ENCODE peak calls at places on chromosomes 11 and 22, in ten cellular contexts. E is A673, O is cardiac muscle cell, B is H9, R is stomach, X is psoas muscle, G is colonic mucosa, Z is mammary epithelial cell, Q is pancreas, W is body of pancreas. I is an unnamed sample.

GRCh38 chr11:32213223-32213622 is 122.3 kb downstream of the RCN1 start:
- DNase-seq in X (no peak), E (peak; percentile 77), R (no peak), W (no peak), Q (no peak), G (no peak), O (no peak), B (no peak), Z (peak; percentile 37), I (peak; percentile 82)

GRCh38 chr22:49897015-49897684 is 21.1 kb downstream of the ALG12 start:
- DNase-seq in O (no peak), B (no peak), R (no peak), X (no peak), G (no peak), Z (no peak), E (no peak), W (no peak), Q (no peak), I (no peak)

GRCh38 chr11:65774525-65775306 is 6.1 kb downstream of the AP5B1 start:
- DNase-seq in E (no peak), B (no peak), W (no peak), Q (no peak), X (no peak), Z (no peak), G (no peak), O (no peak), R (peak; percentile 25), I (no peak)

GRCh38 chr11:46521947-46522681 is 71.7 kb downstream of the AMBRA1 start:
- DNase-seq in W (no peak), Q (no peak), G (no peak), O (no peak), Z (no peak), R (no peak), X (no peak), E (peak; percentile 50), B (no peak), I (no peak)

GRCh38 chr11:788009-788640 is 1.8 kb downstream of the CEND1 start:
- DNase-seq in Q (no peak), X (peak; percentile 50), B (no peak), E (no peak), W (no peak), R (no peak), G (no peak), O (no peak), Z (no peak), I (no peak)

GRCh38 chr11:67272327-67273259 is 6.3 kb downstream of the GRK2 start:
- DNase-seq in G (no peak), B (no peak), Z (no peak), R (no peak), X (peak; percentile 55), W (peak; percentile 16), O (no peak), Q (peak; percentile 51), E (no peak), I (peak; percentile 64)

GRCh38 chr11:66888282-66888681 is 31.4 kb downstream of the LRFN4 start:
- DNase-seq in E (no peak), Q (no peak), B (no peak), W (no peak), O (no peak), G (no peak), R (no peak), Z (no peak), X (peak; percentile 27), I (no peak)

GRCh38 chr11:66004186-66004585 is 1.9 kb downstream of the BANF1 start:
- DNase-seq in E (no peak), X (no peak), Z (no peak), O (no peak), B (no peak), G (no peak), W (no peak), R (no peak), Q (no peak), I (no peak)

GRCh38 chr22:19088866-19089595 is 33.2 kb downstream of the DGCR2 start:
- DNase-seq in E (no peak), Q (no peak), G (no peak), X (no peak), R (no peak), B (no peak), O (no peak), Z (no peak), W (no peak), I (no peak)

GRCh38 chr22:24230911-24231656 is 13.8 kb downstream of the GGT5 start:
- DNase-seq in Z (no peak), W (peak; percentile 64), E (peak; percentile 53), R (peak; percentile 74), G (peak; percentile 60), X (peak; percentile 65), B (peak; percentile 88), O (peak; percentile 36), Q (peak; percentile 88), I (peak; percentile 30)

GRCh38 chr11:123122852-123123251 is 60.9 kb upstream of the HSPA8 start:
- DNase-seq in Z (no peak), R (no peak), X (no peak), E (no peak), Q (no peak), B (no peak), W (no peak), O (no peak), G (no peak), I (no peak)

DNA sequence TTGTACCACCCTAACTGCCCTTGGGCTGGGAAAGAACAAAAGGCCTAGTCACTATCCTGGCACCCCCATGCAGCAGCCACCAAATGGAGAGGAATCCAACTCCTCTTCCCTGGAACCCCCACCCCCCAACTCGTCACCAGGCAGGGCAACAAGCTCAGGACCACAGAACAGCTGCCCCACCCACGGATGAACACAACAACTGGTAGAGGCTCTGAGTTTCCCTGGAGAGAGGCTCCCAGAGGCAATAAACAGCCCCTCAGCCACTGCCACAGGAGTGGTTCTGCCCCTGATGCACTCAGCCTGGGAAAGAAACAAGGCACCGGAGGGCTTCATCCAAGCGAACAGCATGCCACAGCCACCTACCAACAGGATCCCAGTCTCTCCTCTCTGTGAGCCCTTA is 778.4 kb upstream of the FAT3 start:
- DNase-seq in Q (no peak), B (no peak), X (no peak), E (no peak), R (no peak), G (no peak), O (no peak), Z (no peak), W (no peak), I (no peak)
- H3K9me3 ChIP-seq in Q (no peaks in the 10 kb centered on the region), B (no peaks in the 10 kb centered on the region), X (no peaks in the 10 kb centered on the region), E (no peaks in the 10 kb centered on the region), R (no peaks in the 10 kb centered on the region), G (no peaks in the 10 kb centered on the region), O (no peaks in the 10 kb centered on the region), Z (no peaks in the 10 kb centered on the region), W (no peaks in the 10 kb centered on the region), I (no peaks in the 10 kb centered on the region)

DNA sequence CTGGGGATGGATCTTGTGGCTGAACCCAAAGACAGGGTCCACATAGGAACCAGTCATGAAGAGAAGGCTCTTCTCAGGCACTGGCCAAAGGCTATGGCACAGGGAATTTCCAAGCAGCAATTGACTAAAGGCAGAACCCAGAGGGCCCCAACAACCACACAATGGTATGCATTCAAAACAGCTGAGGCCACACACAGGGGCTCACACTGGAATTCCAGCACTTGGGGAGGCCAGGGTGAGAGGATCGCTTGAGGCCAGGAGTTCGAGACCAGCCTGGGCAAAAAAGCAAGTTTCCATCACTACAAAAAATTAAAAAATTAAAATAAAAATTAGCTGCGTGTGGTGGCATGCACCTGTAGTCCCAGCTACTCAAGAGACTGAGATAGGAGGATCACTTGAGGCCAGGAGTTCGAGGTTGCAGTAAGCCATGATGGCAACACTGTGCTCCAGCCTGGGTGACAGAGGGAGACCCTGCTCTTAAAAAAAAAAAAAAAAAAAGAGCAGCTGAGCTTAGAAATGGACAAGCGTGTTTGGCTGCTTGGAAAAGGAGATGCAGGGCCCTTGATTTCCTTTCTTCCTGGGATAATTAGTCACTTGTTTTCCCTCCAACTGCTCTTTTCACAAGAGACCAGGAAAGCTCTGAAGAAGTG is 44.6 kb downstream of the MYH9 start:
- DNase-seq in E (no peak), O (no peak), Q (no peak), W (no peak), X (no peak), B (no peak), Z (no peak), R (no peak), G (no peak), I (no peak)
- H3K4me1 ChIP-seq in E (no peaks in the 10 kb centered on the region), O (no peaks in the 10 kb centered on the region), Q (peaks cover 25% of the 10 kb centered on the region), W (peaks cover 63% of the 10 kb centered on the region), X (peaks cover 24% of the 10 kb centered on the region), B (no peaks in the 10 kb centered on the region), Z (peaks cover 72% of the 10 kb centered on the region), R (peaks cover 96% of the 10 kb centered on the region), G (peaks cover 21% of the 10 kb centered on the region), I (peaks cover 5% of the 10 kb centered on the region)

GRCh38 chr22:48860557-48860956 is 967.1 kb downstream of the BRD1 start:
- DNase-seq in W (no peak), O (no peak), E (no peak), G (no peak), Q (no peak), X (no peak), R (no peak), B (no peak), Z (no peak), I (no peak)
- H3K9me3 ChIP-seq in W (no peaks in the 10 kb centered on the region), O (no peaks in the 10 kb centered on the region), E (no peaks in the 10 kb centered on the region), G (no peaks in the 10 kb centered on the region), Q (no peaks in the 10 kb centered on the region), X (no peaks in the 10 kb centered on the region), R (no peaks in the 10 kb centered on the region), B (no peaks in the 10 kb centered on the region), Z (peaks cover 56% of the 10 kb centered on the region), I (no peaks in the 10 kb centered on the region)

GRCh38 chr22:42619261-42620063 is 4.8 kb upstream of the POLDIP3 start:
- DNase-seq in Z (no peak), O (no peak), G (no peak), E (no peak), R (no peak), Q (no peak), W (no peak), X (no peak), B (no peak), I (no peak)

GRCh38 chr22:42617155-42617983 is 2.7 kb upstream of the POLDIP3 start:
- DNase-seq in E (no peak), Q (no peak), Z (no peak), G (no peak), R (no peak), X (no peak), W (no peak), O (no peak), B (peak; percentile 57), I (no peak)

GRCh38 chr22:42622061-42622710 is 7.5 kb upstream of the POLDIP3 start:
- DNase-seq in G (no peak), X (no peak), W (no peak), E (no peak), Q (no peak), O (no peak), B (no peak), R (no peak), Z (no peak), I (no peak)

GRCh38 chr22:42621505-42622002 is 6.9 kb upstream of the POLDIP3 start:
- DNase-seq in Z (peak; percentile 55), X (peak; percentile 90), R (peak; percentile 78), W (peak; percentile 69), O (peak; percentile 83), G (peak; percentile 83), B (peak; percentile 93), Q (peak; percentile 88), E (peak; percentile 64), I (peak; percentile 84)

DNA sequence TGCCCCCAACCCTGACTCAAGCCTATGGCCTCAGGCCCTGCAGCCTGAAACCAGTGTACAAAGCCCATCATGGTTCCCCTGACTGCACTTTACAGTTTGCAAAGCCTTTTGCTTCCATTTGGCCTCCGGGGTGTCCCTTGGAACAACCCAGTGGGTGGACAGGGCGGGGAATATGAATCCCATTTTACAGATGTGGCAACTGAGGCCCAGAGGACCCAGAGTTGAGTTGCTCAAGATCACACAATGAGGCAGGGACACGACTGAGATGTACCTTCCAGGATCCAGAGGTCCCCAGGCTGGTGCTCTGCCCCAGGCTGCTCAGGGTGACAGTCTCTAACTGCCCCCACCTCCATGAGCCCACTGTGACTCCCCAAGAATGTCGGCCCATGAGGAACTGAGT is 5.4 kb upstream of the POLDIP3 start:
- DNase-seq in X (no peak), Q (no peak), B (no peak), G (no peak), R (no peak), E (no peak), Z (no peak), W (no peak), O (no peak), I (no peak)
- H3K4me1 ChIP-seq in X (peaks cover 22% of the 10 kb centered on the region), Q (no peaks in the 10 kb centered on the region), B (no peaks in the 10 kb centered on the region), G (peaks cover 6% of the 10 kb centered on the region), R (peaks cover 68% of the 10 kb centered on the region), E (peaks cover 3% of the 10 kb centered on the region), Z (peaks cover 28% of the 10 kb centered on the region), W (peaks cover 25% of the 10 kb centered on the region), O (no peaks in the 10 kb centered on the region), I (peaks cover 40% of the 10 kb centered on the region)